ENCODE peak calls at places on chromosomes 16 and 17, in seven cellular contexts. K, I, F, V, C, H and D are unnamed samples.

GRCh38 chr17:1315891-1316403 is 36.5 kb downstream of the TRARG1 start:
- DNase-seq in K (no peak), I (peak; percentile 80), F (no peak), V (peak; percentile 23), C (no peak), H (no peak), D (peak; percentile 63)

GRCh38 chr17:2709173-2709661 is 2.3 kb downstream of the CLUH start:
- DNase-seq in K (no peak), I (no peak), F (peak; percentile 85), V (no peak), C (no peak), H (no peak), D (no peak)

GRCh38 chr17:700504-701094 is 14.0 kb downstream of the VPS53 start:
- DNase-seq in K (peak; percentile 46), I (no peak), F (peak; percentile 7), V (no peak), C (no peak), H (peak; percentile 40), D (no peak)

GRCh38 chr17:31499771-31500554 is 108.5 kb downstream of the RAB11FIP4 start:
- DNase-seq in K (no peak), I (no peak), F (peak; percentile 75), V (peak; percentile 71), C (no peak), H (no peak), D (no peak)

GRCh38 chr17:75774471-75774987 is 9.5 kb upstream of the GALK1 start:
- DNase-seq in K (no peak), I (no peak), F (peak; percentile 69), V (no peak), C (no peak), H (no peak), D (no peak)

GRCh38 chr17:40598928-40599627 is 33.8 kb upstream of the CCR7 start:
- DNase-seq in K (no peak), I (peak; percentile 47), F (peak; percentile 74), V (peak; percentile 44), C (peak; percentile 48), H (no peak), D (no peak)

GRCh38 chr17:39547713-39548478 is 59.8 kb downstream of the NEUROD2 start:
- DNase-seq in K (peak; percentile 56), I (peak; percentile 68), F (peak; percentile 89), V (peak; percentile 54), C (peak; percentile 68), H (peak; percentile 64), D (peak; percentile 87)

GRCh38 chr16:52613508-52613907 is 66.6 kb upstream of the TOX3 start:
- DNase-seq in K (no peak), I (no peak), F (no peak), V (no peak), C (no peak), H (no peak), D (no peak)

GRCh38 chr17:57665696-57666095 is 79.4 kb downstream of the CCDC182 start:
- DNase-seq in K (no peak), I (no peak), F (peak; percentile 54), V (no peak), C (no peak), H (no peak), D (no peak)

GRCh38 chr17:39166437-39167335 is 725 bp upstream of the ARL5C start:
- DNase-seq in K (no peak), I (no peak), F (no peak), V (no peak), C (no peak), H (no peak), D (no peak)

GRCh38 chr17:18315498-18316360 is 636 bp downstream of the SMCR8 start:
- DNase-seq in K (no peak), I (no peak), F (no peak), V (no peak), C (peak; percentile 31), H (no peak), D (no peak)

GRCh38 chr17:79949646-79950292 is 85.9 kb downstream of the TBC1D16 start:
- DNase-seq in K (no peak), I (no peak), F (peak; percentile 39), V (no peak), C (no peak), H (no peak), D (no peak)

GRCh38 chr17:34840758-34841157 is 120.5 kb downstream of the CCT6B start:
- DNase-seq in K (no peak), I (no peak), F (no peak), V (no peak), C (no peak), H (no peak), D (no peak)

GRCh38 chr16:19871721-19872120 is 12.9 kb downstream of the GPRC5B start:
- DNase-seq in K (no peak), I (no peak), F (no peak), V (no peak), C (no peak), H (no peak), D (no peak)

GRCh38 chr16:4680673-4681470 is 12.5 kb upstream of the NUDT16L1 start:
- DNase-seq in K (no peak), I (no peak), F (no peak), V (peak; percentile 61), C (no peak), H (no peak), D (peak; percentile 87)

GRCh38 chr17:60371818-60372510 is 20.0 kb downstream of the USP32 start:
- DNase-seq in K (no peak), I (no peak), F (no peak), V (no peak), C (no peak), H (no peak), D (no peak)

GRCh38 chr17:40315678-40316570 is 6.9 kb downstream of the RARA start:
- DNase-seq in K (no peak), I (no peak), F (no peak), V (no peak), C (no peak), H (no peak), D (no peak)

GRCh38 chr16:88656291-88656980 is 5.6 kb upstream of the CYBA start:
- DNase-seq in K (no peak), I (no peak), F (no peak), V (no peak), C (no peak), H (no peak), D (peak; percentile 31)

GRCh38 chr16:77234611-77235010 is 35.4 kb downstream of the SYCE1L start:
- DNase-seq in K (no peak), I (no peak), F (no peak), V (no peak), C (no peak), H (no peak), D (no peak)

GRCh38 chr16:85220125-85220839 is 108.0 kb upstream of the CIBAR2 start:
- DNase-seq in K (no peak), I (no peak), F (peak; percentile 96), V (peak; percentile 85), C (no peak), H (peak; percentile 79), D (peak; percentile 68)
- H3K27ac ChIP-seq in K (peak overlapping the region; percentile 57), I (peak overlapping the region; percentile 56), F (peak overlapping the region; percentile 49), V (peak overlapping the region; percentile 78), C (no peak overlapping the region), H (peak overlapping the region; percentile 24), D (peak overlapping the region; percentile 53)

GRCh38 chr17:47970725-47971511 is at the start of gene CDK5RAP3:
- DNase-seq in K (peak; percentile 100), I (peak; percentile 100), F (peak; percentile 100), V (peak; percentile 100), C (peak; percentile 98), H (peak; percentile 100), D (peak; percentile 100)

GRCh38 chr17:47973541-47973940 is 2.6 kb downstream of the CDK5RAP3 start:
- DNase-seq in K (no peak), I (no peak), F (no peak), V (no peak), C (no peak), H (no peak), D (no peak)

GRCh38 chr17:47967607-47968252 is 3.2 kb upstream of the CDK5RAP3 start:
- DNase-seq in K (no peak), I (no peak), F (no peak), V (no peak), C (no peak), H (no peak), D (no peak)

GRCh38 chr17:47968836-47969235 is 2.1 kb upstream of the CDK5RAP3 start:
- DNase-seq in K (no peak), I (no peak), F (no peak), V (no peak), C (no peak), H (no peak), D (no peak)

DNA sequence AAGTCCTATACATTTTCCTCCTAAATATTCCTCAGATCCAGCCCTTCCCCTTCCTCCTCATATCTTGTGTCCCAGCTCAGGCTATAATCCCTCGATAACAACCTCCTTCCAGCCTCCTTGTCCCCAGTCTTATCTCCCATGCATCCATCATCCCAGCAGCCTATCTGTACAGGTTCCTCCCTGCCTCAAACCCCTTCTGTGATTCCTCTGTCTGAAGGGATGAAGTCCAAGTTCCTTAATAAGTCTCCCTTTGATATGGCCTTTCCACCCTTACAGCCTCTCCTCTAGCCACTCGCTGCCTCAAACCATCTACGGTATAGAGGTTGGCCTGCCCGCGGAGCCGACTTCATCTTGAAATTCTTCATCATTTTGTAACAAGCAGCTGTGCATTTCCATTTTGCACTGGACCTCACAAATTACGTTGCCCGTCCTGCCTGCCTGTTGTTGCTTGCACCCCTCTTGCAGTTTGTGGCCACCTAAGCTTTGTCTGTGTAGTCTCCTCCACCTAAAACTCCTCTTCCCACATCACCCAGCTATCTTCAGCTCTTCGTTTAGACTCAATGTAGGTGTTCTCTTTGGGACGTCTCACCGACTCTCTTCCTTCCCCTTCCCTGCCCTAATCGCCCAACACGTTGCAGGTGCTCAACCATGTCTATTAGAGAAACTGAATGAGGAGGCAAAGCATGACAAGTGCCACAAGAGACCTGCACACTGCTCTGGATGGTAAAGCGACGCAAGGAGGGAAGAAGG is 763 bp upstream of the CDK5RAP3 start:
- DNase-seq in K (no peak), I (no peak), F (no peak), V (no peak), C (no peak), H (no peak), D (no peak)
- H3K27ac ChIP-seq in K (no peak overlapping the region), I (no peak overlapping the region), F (no peak overlapping the region), V (peak overlapping the region; percentile 89), C (no peak overlapping the region), H (no peak overlapping the region), D (no peak overlapping the region)

GRCh38 chr17:19718041-19718612 is 1.7 kb upstream of the SLC47A2 start:
- DNase-seq in K (no peak), I (no peak), F (no peak), V (no peak), C (no peak), H (no peak), D (no peak)
- H3K27ac ChIP-seq in K (no peak overlapping the region), I (no peak overlapping the region), F (no peak overlapping the region), V (no peak overlapping the region), C (no peak overlapping the region), H (no peak overlapping the region), D (no peak overlapping the region)

GRCh38 chr16:56337131-56337857 is 88.1 kb downstream of the AMFR start:
- DNase-seq in K (no peak), I (no peak), F (no peak), V (no peak), C (no peak), H (no peak), D (no peak)
- H3K27ac ChIP-seq in K (no peak overlapping the region), I (no peak overlapping the region), F (no peak overlapping the region), V (no peak overlapping the region), C (no peak overlapping the region), H (no peak overlapping the region), D (no peak overlapping the region)